ENCODE peak calls at places on chromosomes 7 and 10, in eight cellular contexts. One of them, this sample, is unnamed.

GRCh38 chr7:38846280-38846679 is 62.7 kb downstream of the VPS41 start:
- DNase-seq in uterus: no peak
- DNase-seq in psoas muscle: no peak
- DNase-seq in cardiac muscle cell: no peak
- DNase-seq in left lung: no peak
- DNase-seq in fibroblast of lung: peak; percentile 78
- DNase-seq in CD4-positive, CD25-positive, alpha-beta regulatory T cell: no peak
- DNase-seq in aorta: no peak
- DNase-seq in this sample: peak; percentile 60

GRCh38 chr7:141511370-141512335 is 39.6 kb upstream of the AGK start:
- DNase-seq in uterus: no peak
- DNase-seq in psoas muscle: peak; percentile 63
- DNase-seq in cardiac muscle cell: peak; percentile 3
- DNase-seq in left lung: no peak
- DNase-seq in fibroblast of lung: no peak
- DNase-seq in CD4-positive, CD25-positive, alpha-beta regulatory T cell: no peak
- DNase-seq in aorta: no peak
- DNase-seq in this sample: no peak

GRCh38 chr10:77864151-77864851 is 62.3 kb downstream of the DLG5 start:
- DNase-seq in uterus: no peak
- DNase-seq in psoas muscle: no peak
- DNase-seq in cardiac muscle cell: no peak
- DNase-seq in left lung: no peak
- DNase-seq in fibroblast of lung: no peak
- DNase-seq in CD4-positive, CD25-positive, alpha-beta regulatory T cell: no peak
- DNase-seq in aorta: no peak
- DNase-seq in this sample: no peak

GRCh38 chr7:84800846-84801245 is 386.0 kb downstream of the SEMA3D start:
- DNase-seq in uterus: no peak
- DNase-seq in psoas muscle: no peak
- DNase-seq in cardiac muscle cell: no peak
- DNase-seq in left lung: no peak
- DNase-seq in fibroblast of lung: no peak
- DNase-seq in CD4-positive, CD25-positive, alpha-beta regulatory T cell: no peak
- DNase-seq in aorta: no peak
- DNase-seq in this sample: no peak

GRCh38 chr10:71743099-71743838 is 23.7 kb upstream of the C10orf105 start:
- DNase-seq in uterus: no peak
- DNase-seq in psoas muscle: peak; percentile 10
- DNase-seq in cardiac muscle cell: no peak
- DNase-seq in left lung: no peak
- DNase-seq in fibroblast of lung: no peak
- DNase-seq in CD4-positive, CD25-positive, alpha-beta regulatory T cell: no peak
- DNase-seq in aorta: no peak
- DNase-seq in this sample: no peak

GRCh38 chr10:5546891-5547683 is 22.3 kb downstream of the CALML3 start:
- DNase-seq in uterus: peak; percentile 19
- DNase-seq in psoas muscle: no peak
- DNase-seq in cardiac muscle cell: no peak
- DNase-seq in left lung: peak; percentile 60
- DNase-seq in fibroblast of lung: peak; percentile 68
- DNase-seq in CD4-positive, CD25-positive, alpha-beta regulatory T cell: no peak
- DNase-seq in aorta: peak; percentile 74
- DNase-seq in this sample: no peak

GRCh38 chr10:27319752-27320561 is 79.4 kb upstream of the ACBD5 start:
- DNase-seq in uterus: peak; percentile 30
- DNase-seq in psoas muscle: peak; percentile 74
- DNase-seq in cardiac muscle cell: peak; percentile 5
- DNase-seq in left lung: peak; percentile 79
- DNase-seq in fibroblast of lung: peak; percentile 63
- DNase-seq in CD4-positive, CD25-positive, alpha-beta regulatory T cell: peak; percentile 4
- DNase-seq in aorta: peak; percentile 86
- DNase-seq in this sample: peak; percentile 69

GRCh38 chr10:11146402-11147171 is 128.9 kb downstream of the CELF2 start:
- DNase-seq in uterus: no peak
- DNase-seq in psoas muscle: no peak
- DNase-seq in cardiac muscle cell: no peak
- DNase-seq in left lung: no peak
- DNase-seq in fibroblast of lung: peak; percentile 59
- DNase-seq in CD4-positive, CD25-positive, alpha-beta regulatory T cell: no peak
- DNase-seq in aorta: no peak
- DNase-seq in this sample: no peak

GRCh38 chr7:76281706-76282343 is 20.6 kb upstream of the HSPB1 start:
- DNase-seq in uterus: no peak
- DNase-seq in psoas muscle: no peak
- DNase-seq in cardiac muscle cell: no peak
- DNase-seq in left lung: no peak
- DNase-seq in fibroblast of lung: no peak
- DNase-seq in CD4-positive, CD25-positive, alpha-beta regulatory T cell: no peak
- DNase-seq in aorta: peak; percentile 76
- DNase-seq in this sample: no peak

GRCh38 chr7:76280408-76280807 is 22.1 kb upstream of the HSPB1 start:
- DNase-seq in uterus: no peak
- DNase-seq in psoas muscle: no peak
- DNase-seq in cardiac muscle cell: no peak
- DNase-seq in left lung: no peak
- DNase-seq in fibroblast of lung: no peak
- DNase-seq in CD4-positive, CD25-positive, alpha-beta regulatory T cell: no peak
- DNase-seq in aorta: peak; percentile 73
- DNase-seq in this sample: no peak

GRCh38 chr7:76281006-76281705 is 21.3 kb upstream of the HSPB1 start:
- DNase-seq in uterus: no peak
- DNase-seq in psoas muscle: no peak
- DNase-seq in cardiac muscle cell: peak; percentile 41
- DNase-seq in left lung: no peak
- DNase-seq in fibroblast of lung: no peak
- DNase-seq in CD4-positive, CD25-positive, alpha-beta regulatory T cell: no peak
- DNase-seq in aorta: peak; percentile 80
- DNase-seq in this sample: no peak

GRCh38 chr7:76283254-76284159 is 19.0 kb upstream of the HSPB1 start:
- DNase-seq in uterus: no peak
- DNase-seq in psoas muscle: no peak
- DNase-seq in cardiac muscle cell: no peak
- DNase-seq in left lung: no peak
- DNase-seq in fibroblast of lung: no peak
- DNase-seq in CD4-positive, CD25-positive, alpha-beta regulatory T cell: no peak
- DNase-seq in aorta: peak; percentile 73
- DNase-seq in this sample: no peak

GRCh38 chr7:76282344-76283253 is 19.9 kb upstream of the HSPB1 start:
- DNase-seq in uterus: peak; percentile 79
- DNase-seq in psoas muscle: no peak
- DNase-seq in cardiac muscle cell: peak; percentile 61
- DNase-seq in left lung: no peak
- DNase-seq in fibroblast of lung: peak; percentile 24
- DNase-seq in CD4-positive, CD25-positive, alpha-beta regulatory T cell: no peak
- DNase-seq in aorta: peak; percentile 84
- DNase-seq in this sample: peak; percentile 47
- H3K4me3 ChIP-seq in uterus: peak overlapping the region; percentile 31
- H3K4me3 ChIP-seq in psoas muscle: peak overlapping the region; percentile 64
- H3K4me3 ChIP-seq in cardiac muscle cell: peak overlapping the region; percentile 31
- H3K4me3 ChIP-seq in left lung: peak overlapping the region; percentile 24
- H3K4me3 ChIP-seq in fibroblast of lung: peak overlapping the region; percentile 35
- H3K4me3 ChIP-seq in CD4-positive, CD25-positive, alpha-beta regulatory T cell: no peak overlapping the region
- H3K4me3 ChIP-seq in aorta: peak overlapping the region; percentile 33
- H3K4me3 ChIP-seq in this sample: peak overlapping the region; percentile 33

DNA sequence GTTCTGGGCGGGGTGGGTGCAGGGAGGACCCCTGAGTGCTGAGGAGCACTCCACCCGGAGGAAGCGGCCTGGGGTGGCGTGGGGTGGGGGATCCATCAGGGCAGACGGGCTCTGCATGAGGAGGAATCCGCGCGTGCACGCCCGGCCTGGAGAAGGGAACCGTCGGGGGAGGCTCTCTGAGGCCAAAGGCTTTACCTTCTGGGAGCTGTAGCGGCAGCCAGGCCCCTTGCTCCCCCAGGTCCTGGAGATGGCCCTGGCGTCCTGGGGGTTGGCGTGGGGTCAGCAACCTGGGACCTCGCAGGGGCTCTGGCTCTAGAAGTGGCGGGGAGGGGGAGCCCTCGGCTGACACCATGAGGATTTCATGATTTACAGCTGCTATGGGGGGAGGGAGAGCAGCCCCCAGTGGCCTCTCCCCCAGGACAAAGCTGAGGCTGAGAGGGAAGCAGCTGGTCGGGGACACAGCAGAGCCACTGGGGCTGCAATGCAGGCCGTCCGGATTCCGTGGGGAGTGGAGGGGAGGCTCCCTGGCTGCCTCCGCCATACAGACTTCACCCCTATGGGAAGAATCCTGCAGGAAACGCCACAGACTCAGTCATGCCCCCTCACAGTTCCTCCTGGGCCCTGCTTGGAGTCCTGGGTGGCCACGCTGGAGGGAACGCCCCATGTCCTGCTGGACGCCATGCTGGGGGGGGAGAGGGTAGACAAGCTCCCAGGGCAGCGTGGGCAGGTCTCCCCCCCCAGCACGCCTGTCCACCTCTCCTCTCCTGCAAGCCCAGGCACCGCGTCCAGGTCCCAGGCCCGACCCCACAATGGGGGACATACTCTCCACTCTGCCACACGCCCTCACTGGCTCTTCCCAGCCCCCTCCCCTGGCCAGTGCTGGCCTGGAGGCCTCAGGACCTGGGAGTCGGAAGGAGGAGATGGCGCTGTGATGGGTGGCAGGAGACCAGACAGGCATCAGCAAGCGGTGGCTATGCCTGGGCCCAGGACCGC is 243.5 kb downstream of the ELFN1 start:
- DNase-seq in uterus: no peak
- DNase-seq in psoas muscle: peak; percentile 57
- DNase-seq in cardiac muscle cell: no peak
- DNase-seq in left lung: no peak
- DNase-seq in fibroblast of lung: no peak
- DNase-seq in CD4-positive, CD25-positive, alpha-beta regulatory T cell: no peak
- DNase-seq in aorta: no peak
- DNase-seq in this sample: no peak
- H3K9me3 ChIP-seq in uterus: no peaks in the 10 kb centered on the region
- H3K9me3 ChIP-seq in psoas muscle: no peaks in the 10 kb centered on the region
- H3K9me3 ChIP-seq in cardiac muscle cell: no peaks in the 10 kb centered on the region
- H3K9me3 ChIP-seq in left lung: no peaks in the 10 kb centered on the region
- H3K9me3 ChIP-seq in fibroblast of lung: no peaks in the 10 kb centered on the region
- H3K9me3 ChIP-seq in CD4-positive, CD25-positive, alpha-beta regulatory T cell: no peaks in the 10 kb centered on the region
- H3K9me3 ChIP-seq in aorta: no peaks in the 10 kb centered on the region
- H3K9me3 ChIP-seq in this sample: no peaks in the 10 kb centered on the region

GRCh38 chr7:30321089-30321991 is 36.9 kb downstream of the ZNRF2 start:
- DNase-seq in uterus: no peak
- DNase-seq in psoas muscle: no peak
- DNase-seq in cardiac muscle cell: no peak
- DNase-seq in left lung: no peak
- DNase-seq in fibroblast of lung: peak; percentile 11
- DNase-seq in CD4-positive, CD25-positive, alpha-beta regulatory T cell: peak; percentile 36
- DNase-seq in aorta: no peak
- DNase-seq in this sample: no peak

GRCh38 chr7:30327813-30328212 is 43.4 kb downstream of the ZNRF2 start:
- DNase-seq in uterus: no peak
- DNase-seq in psoas muscle: no peak
- DNase-seq in cardiac muscle cell: no peak
- DNase-seq in left lung: no peak
- DNase-seq in fibroblast of lung: peak; percentile 56
- DNase-seq in CD4-positive, CD25-positive, alpha-beta regulatory T cell: no peak
- DNase-seq in aorta: no peak
- DNase-seq in this sample: no peak

GRCh38 chr7:30322656-30323355 is 38.4 kb downstream of the ZNRF2 start:
- DNase-seq in uterus: no peak
- DNase-seq in psoas muscle: no peak
- DNase-seq in cardiac muscle cell: no peak
- DNase-seq in left lung: no peak
- DNase-seq in fibroblast of lung: no peak
- DNase-seq in CD4-positive, CD25-positive, alpha-beta regulatory T cell: peak; percentile 38
- DNase-seq in aorta: no peak
- DNase-seq in this sample: no peak

GRCh38 chr7:30320392-30320791 is 36.0 kb downstream of the ZNRF2 start:
- DNase-seq in uterus: no peak
- DNase-seq in psoas muscle: no peak
- DNase-seq in cardiac muscle cell: no peak
- DNase-seq in left lung: no peak
- DNase-seq in fibroblast of lung: no peak
- DNase-seq in CD4-positive, CD25-positive, alpha-beta regulatory T cell: no peak
- DNase-seq in aorta: no peak
- DNase-seq in this sample: no peak

DNA sequence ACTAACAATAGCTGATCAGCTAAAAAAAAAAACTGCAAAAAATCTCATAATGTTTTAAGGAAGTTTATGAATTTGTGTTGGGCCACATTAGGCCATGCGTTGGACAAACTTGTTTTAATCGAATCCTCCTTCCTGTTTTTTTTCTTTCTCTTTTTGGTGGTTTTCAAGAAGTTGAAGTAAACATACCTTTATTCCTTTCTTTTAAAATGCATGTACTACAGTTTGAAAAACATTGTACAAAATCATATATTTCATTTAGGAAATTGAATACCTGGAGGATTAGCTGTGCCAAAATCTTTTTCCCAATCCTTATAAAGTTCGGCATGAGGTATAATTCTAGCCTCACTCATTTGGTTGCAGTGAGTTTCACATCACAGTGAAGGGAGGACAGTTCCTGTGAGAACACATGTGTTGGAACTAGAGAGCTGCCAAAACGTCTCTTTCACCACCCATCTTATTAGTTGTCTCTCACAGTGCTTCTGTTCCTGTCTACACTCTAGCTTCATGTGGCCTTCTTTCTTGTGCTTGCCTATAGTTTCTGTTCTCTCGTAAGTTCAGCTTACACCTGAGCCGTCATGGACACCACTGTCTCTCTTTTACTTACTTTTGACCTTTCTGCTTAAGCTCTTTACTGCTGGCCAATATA is 37.7 kb downstream of the ZNRF2 start:
- DNase-seq in uterus: peak; percentile 53
- DNase-seq in psoas muscle: no peak
- DNase-seq in cardiac muscle cell: no peak
- DNase-seq in left lung: no peak
- DNase-seq in fibroblast of lung: peak; percentile 11
- DNase-seq in CD4-positive, CD25-positive, alpha-beta regulatory T cell: peak; percentile 53
- DNase-seq in aorta: no peak
- DNase-seq in this sample: no peak
- H3K4me3 ChIP-seq in uterus: peak overlapping the region; percentile 20
- H3K4me3 ChIP-seq in psoas muscle: peak overlapping the region; percentile 39
- H3K4me3 ChIP-seq in cardiac muscle cell: no peak overlapping the region
- H3K4me3 ChIP-seq in left lung: no peak overlapping the region
- H3K4me3 ChIP-seq in fibroblast of lung: peak overlapping the region; percentile 39
- H3K4me3 ChIP-seq in CD4-positive, CD25-positive, alpha-beta regulatory T cell: peak overlapping the region; percentile 86
- H3K4me3 ChIP-seq in aorta: no peak overlapping the region
- H3K4me3 ChIP-seq in this sample: no peak overlapping the region

GRCh38 chr7:53656881-53657280 is 621.4 kb downstream of the POM121L12 start:
- DNase-seq in uterus: no peak
- DNase-seq in psoas muscle: no peak
- DNase-seq in cardiac muscle cell: peak; percentile 20
- DNase-seq in left lung: no peak
- DNase-seq in fibroblast of lung: peak; percentile 0
- DNase-seq in CD4-positive, CD25-positive, alpha-beta regulatory T cell: no peak
- DNase-seq in aorta: no peak
- DNase-seq in this sample: no peak

GRCh38 chr7:53657586-53657985 is 622.2 kb downstream of the POM121L12 start:
- DNase-seq in uterus: no peak
- DNase-seq in psoas muscle: no peak
- DNase-seq in cardiac muscle cell: no peak
- DNase-seq in left lung: no peak
- DNase-seq in fibroblast of lung: no peak
- DNase-seq in CD4-positive, CD25-positive, alpha-beta regulatory T cell: no peak
- DNase-seq in aorta: no peak
- DNase-seq in this sample: no peak

GRCh38 chr7:53661645-53662217 is 626.3 kb downstream of the POM121L12 start:
- DNase-seq in uterus: no peak
- DNase-seq in psoas muscle: no peak
- DNase-seq in cardiac muscle cell: no peak
- DNase-seq in left lung: no peak
- DNase-seq in fibroblast of lung: no peak
- DNase-seq in CD4-positive, CD25-positive, alpha-beta regulatory T cell: no peak
- DNase-seq in aorta: no peak
- DNase-seq in this sample: no peak

DNA sequence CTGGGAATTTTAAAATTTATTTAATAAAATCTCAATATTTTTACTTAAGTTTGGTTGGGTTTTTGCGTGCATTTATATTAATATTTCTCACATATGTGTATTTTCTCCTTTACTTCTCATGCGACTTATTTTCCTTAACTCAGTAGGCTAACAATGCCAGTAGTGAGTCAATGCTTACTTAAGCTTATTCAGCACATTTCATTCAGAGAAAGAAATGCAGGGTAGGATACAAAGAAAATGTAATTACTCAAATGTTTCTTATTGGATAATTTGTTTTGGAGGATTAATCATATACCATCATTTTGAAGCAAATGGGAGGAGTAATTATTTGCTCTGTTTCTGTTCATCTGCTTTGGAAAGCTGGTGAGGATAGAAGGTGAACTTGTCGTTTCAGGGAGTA is 623.5 kb downstream of the POM121L12 start:
- DNase-seq in uterus: no peak
- DNase-seq in psoas muscle: no peak
- DNase-seq in cardiac muscle cell: no peak
- DNase-seq in left lung: no peak
- DNase-seq in fibroblast of lung: no peak
- DNase-seq in CD4-positive, CD25-positive, alpha-beta regulatory T cell: no peak
- DNase-seq in aorta: no peak
- DNase-seq in this sample: no peak
- H3K9me3 ChIP-seq in uterus: no peaks in the 10 kb centered on the region
- H3K9me3 ChIP-seq in psoas muscle: peaks cover 1% of the 10 kb centered on the region
- H3K9me3 ChIP-seq in cardiac muscle cell: no peaks in the 10 kb centered on the region
- H3K9me3 ChIP-seq in left lung: no peaks in the 10 kb centered on the region
- H3K9me3 ChIP-seq in fibroblast of lung: no peaks in the 10 kb centered on the region
- H3K9me3 ChIP-seq in CD4-positive, CD25-positive, alpha-beta regulatory T cell: peaks cover 5% of the 10 kb centered on the region
- H3K9me3 ChIP-seq in aorta: no peaks in the 10 kb centered on the region
- H3K9me3 ChIP-seq in this sample: no peaks in the 10 kb centered on the region